ENCODE peak calls at places on chromosomes 13 and 19, in ten cellular contexts. J is ovary, Y is testis, C is transverse colon, W is NB4, R is H54, X is spleen, L is uterus, K is suprapubic skin, B is lower leg skin. Z is an unnamed sample.

GRCh38 chr13:30341815-30342570 is 34.6 kb upstream of the KATNAL1 start:
- DNase-seq in R (peak), B (peak), L (peak), K (peak), Y (peak), X (no peak), W (no peak), J (peak), C (peak), Z (peak)

GRCh38 chr19:7850975-7851622 is 21.1 kb downstream of the EVI5L start:
- DNase-seq in X (no peak), K (no peak), R (no peak), B (no peak), W (no peak), Y (no peak), L (no peak), J (peak), C (no peak), Z (no peak)

GRCh38 chr13:113969973-113970611 is 3.8 kb downstream of the C13orf46 start:
- DNase-seq in K (peak), R (no peak), L (no peak), W (no peak), J (peak), C (peak), B (peak), Y (no peak), X (peak), Z (peak)

GRCh38 chr19:1360126-1360817 is 23.4 kb upstream of the NDUFS7 start:
- DNase-seq in X (no peak), L (no peak), B (no peak), R (no peak), K (no peak), J (no peak), C (no peak), W (no peak), Y (no peak), Z (no peak)

GRCh38 chr13:96460571-96460970 is 370.7 kb downstream of the HS6ST3 start:
- DNase-seq in X (no peak), Y (peak), W (no peak), R (no peak), C (no peak), L (no peak), J (no peak), K (no peak), B (no peak), Z (no peak)

GRCh38 chr13:33150146-33150545 is 133.9 kb downstream of the KL start:
- DNase-seq in K (no peak), C (no peak), L (no peak), R (no peak), Y (no peak), W (no peak), J (no peak), B (no peak), X (no peak), Z (no peak)

GRCh38 chr19:32671883-32672282 is 3.1 kb downstream of the ANKRD27 start:
- DNase-seq in X (no peak), K (no peak), R (no peak), L (no peak), Y (no peak), C (no peak), J (no peak), W (peak), B (no peak), Z (no peak)

GRCh38 chr19:10290439-10290875 is 705 bp downstream of the ICAM5 start:
- DNase-seq in Y (no peak), R (no peak), L (no peak), W (peak), X (no peak), K (peak), B (no peak), J (no peak), C (peak), Z (no peak)

GRCh38 chr13:59823495-59823894 is 340.2 kb downstream of the DIAPH3 start:
- DNase-seq in L (no peak), X (no peak), R (peak), K (no peak), B (no peak), C (no peak), Y (no peak), J (no peak), W (no peak), Z (no peak)

GRCh38 chr13:78192721-78193120 is 274.1 kb upstream of the EDNRB start:
- DNase-seq in R (no peak), L (no peak), C (no peak), X (no peak), Y (no peak), J (no peak), W (no peak), B (no peak), K (no peak), Z (no peak)

GRCh38 chr13:94305463-94305862 is 174.0 kb downstream of the DCT start:
- DNase-seq in R (no peak), Y (no peak), L (no peak), B (no peak), W (no peak), X (no peak), K (no peak), J (no peak), C (no peak), Z (no peak)

GRCh38 chr13:77860621-77861020 is 58.0 kb downstream of the EDNRB start:
- DNase-seq in C (no peak), X (no peak), J (no peak), R (no peak), W (peak), Y (no peak), K (no peak), B (no peak), L (no peak), Z (no peak)

GRCh38 chr13:44249439-44249838 is 124.2 kb upstream of the SERP2 start:
- DNase-seq in B (peak), J (peak), C (peak), L (peak), Y (peak), R (no peak), K (peak), X (no peak), W (no peak), Z (peak)

GRCh38 chr13:80585531-80585930 is 244.6 kb upstream of the SPRY2 start:
- DNase-seq in X (no peak), L (no peak), K (no peak), R (no peak), J (no peak), Y (no peak), B (no peak), W (no peak), C (no peak), Z (no peak)

DNA sequence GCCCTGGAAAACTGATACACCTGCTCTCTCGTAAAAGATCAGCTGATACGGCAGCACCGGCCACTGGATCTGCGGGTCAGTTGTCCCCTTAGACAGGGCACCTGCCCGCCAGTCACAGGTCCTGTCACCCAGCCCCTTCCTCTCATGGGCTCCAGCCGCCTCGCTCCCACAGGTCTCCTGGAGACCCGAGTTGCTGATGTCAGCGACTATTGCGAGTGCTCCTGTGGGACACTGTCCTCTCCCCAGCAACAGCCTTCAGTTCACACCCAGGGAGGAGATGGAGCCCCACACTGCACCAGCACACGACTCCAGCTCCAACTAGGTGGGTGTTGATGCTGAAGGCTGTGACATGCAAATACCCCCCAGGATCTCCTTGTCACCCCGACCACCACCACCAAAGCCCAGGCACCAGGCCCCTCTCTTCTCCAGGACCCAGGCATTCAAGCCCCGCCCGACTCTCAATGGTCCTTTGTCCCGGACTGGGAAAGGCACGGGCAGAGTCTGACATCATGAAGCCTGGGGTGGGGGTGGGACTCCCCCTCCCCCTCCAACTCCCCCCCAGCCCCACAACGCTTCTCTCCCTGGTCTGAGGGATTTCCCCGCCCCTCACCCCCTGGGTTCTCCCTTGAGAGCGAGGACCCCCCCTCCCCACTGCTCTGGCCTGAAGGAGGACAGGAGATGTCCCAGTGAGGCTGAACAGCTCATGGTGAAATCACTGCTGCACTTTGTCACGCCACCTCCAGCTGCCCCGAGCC is 1.4 kb upstream of the MAG start:
- DNase-seq in Y (no peak), J (no peak), L (no peak), R (no peak), K (no peak), W (no peak), X (no peak), B (no peak), C (no peak), Z (no peak)
- TF ChIP-seq POLR2A in Y (no peak), J (no peak), L (no peak), R (no peak), K (no peak), W (no peak), X (no peak), B (no peak), C (no peak), Z (no peak)

GRCh38 chr19:14091885-14092462 is 1.4 kb upstream of the SAMD1 start:
- DNase-seq in W (peak), J (peak), R (no peak), C (no peak), K (peak), X (peak), L (no peak), B (no peak), Y (no peak), Z (no peak)
- TF ChIP-seq POLR2A in W (no peak), J (no peak), R (no peak), C (no peak), K (no peak), X (no peak), L (no peak), B (no peak), Y (no peak), Z (no peak)

GRCh38 chr19:19342086-19343015 is 21.7 kb downstream of the MAU2 start:
- DNase-seq in B (no peak), X (no peak), L (peak), W (peak), C (peak), R (peak), Y (peak), K (no peak), J (peak), Z (no peak)
- TF ChIP-seq POLR2A in B (no peak), X (no peak), L (no peak), W (no peak), C (no peak), R (no peak), Y (no peak), K (no peak), J (no peak), Z (no peak)

GRCh38 chr19:5680083-5680436 is 256 bp downstream of the MICOS13 start:
- DNase-seq in W (no peak), R (no peak), C (peak), B (peak), K (no peak), Y (no peak), J (no peak), L (no peak), X (peak), Z (peak)
- TF ChIP-seq POLR2A in W (no peak), R (no peak), C (no peak), B (no peak), K (no peak), Y (no peak), J (peak), L (no peak), X (no peak), Z (peak)

DNA sequence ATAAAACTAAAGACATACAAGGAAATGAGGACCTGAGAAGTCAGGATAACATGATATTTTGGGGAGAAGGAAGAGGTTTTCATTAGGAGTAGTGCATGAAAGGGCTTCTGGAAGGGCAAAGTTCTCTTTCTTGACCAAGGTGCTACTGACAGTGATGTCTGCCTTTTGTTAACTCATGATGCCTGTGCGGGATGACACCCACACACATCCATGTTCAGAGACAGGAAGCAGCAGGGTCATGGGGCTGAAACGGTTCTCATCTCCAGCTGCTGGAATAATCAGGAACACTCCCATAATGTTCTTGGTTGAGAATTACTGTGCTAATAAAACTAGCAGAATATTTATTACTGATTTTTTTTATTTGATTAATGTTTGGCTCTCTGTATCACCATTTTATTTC is 29.1 kb downstream of the KCNC3 start:
- DNase-seq in K (no peak), J (no peak), L (no peak), C (no peak), X (no peak), R (no peak), Y (no peak), W (no peak), B (no peak), Z (no peak)
- TF ChIP-seq POLR2A in K (no peak), J (no peak), L (no peak), C (no peak), X (no peak), R (no peak), Y (no peak), W (no peak), B (no peak), Z (no peak)

GRCh38 chr19:47523473-47523872 is 8.6 kb upstream of the NAPA start:
- DNase-seq in L (no peak), B (no peak), K (no peak), X (no peak), C (peak), W (no peak), R (no peak), Y (no peak), J (no peak), Z (no peak)
- TF ChIP-seq POLR2A in L (no peak), B (no peak), K (no peak), X (no peak), C (no peak), W (no peak), R (no peak), Y (no peak), J (no peak), Z (no peak)

GRCh38 chr19:6587093-6587820 is 3.7 kb downstream of the CD70 start:
- DNase-seq in W (no peak), J (no peak), C (no peak), K (no peak), B (peak), L (no peak), Y (no peak), X (no peak), R (no peak), Z (no peak)
- TF ChIP-seq POLR2A in W (no peak), J (no peak), C (no peak), K (no peak), B (no peak), L (no peak), Y (no peak), X (no peak), R (no peak), Z (no peak)

DNA sequence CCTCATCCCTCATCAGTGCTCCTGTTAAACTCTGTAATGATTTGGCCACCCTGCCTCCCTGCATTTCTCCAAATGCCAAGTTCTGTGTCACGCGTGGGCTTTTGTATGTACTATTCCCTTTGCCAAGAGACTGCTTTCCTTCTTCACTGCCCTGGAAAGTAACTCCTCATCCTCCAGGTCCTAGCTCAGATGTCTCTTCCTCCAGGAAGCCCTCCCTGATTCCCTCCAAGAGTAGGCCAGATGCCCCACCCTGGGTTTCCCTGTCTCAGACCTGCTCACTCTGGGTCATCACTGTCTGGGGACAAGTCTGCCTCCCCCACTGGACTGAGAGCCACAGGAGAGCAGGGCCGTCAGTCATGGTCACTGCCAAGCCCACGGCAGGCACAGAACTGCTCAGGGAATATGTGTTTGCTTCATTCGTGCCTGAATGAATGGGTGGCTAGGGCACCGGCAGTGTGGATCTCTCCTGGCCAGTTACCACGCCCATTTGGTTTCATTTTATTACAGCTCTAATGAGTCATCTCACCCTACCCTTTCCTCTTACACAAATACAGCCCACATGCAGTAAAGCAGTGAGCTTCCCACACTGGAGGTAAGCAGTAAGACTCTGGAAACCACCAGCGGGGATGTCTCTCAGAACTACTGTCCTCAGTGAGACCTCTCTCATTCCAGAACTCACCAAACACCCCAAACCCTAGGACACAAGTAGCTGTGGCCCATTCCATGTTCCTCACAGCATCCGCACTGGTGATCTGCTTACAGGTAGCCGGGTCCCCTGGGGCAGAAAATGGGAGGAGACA is 12.1 kb upstream of the GPR4 start:
- DNase-seq in J (no peak), C (peak), R (peak), W (peak), Y (no peak), B (no peak), L (peak), X (no peak), K (no peak), Z (no peak)
- TF ChIP-seq POLR2A in J (no peak), C (peak), R (no peak), W (no peak), Y (no peak), B (no peak), L (no peak), X (no peak), K (no peak), Z (no peak)

GRCh38 chr13:75454497-75454896 is 27.5 kb downstream of the TBC1D4 start:
- DNase-seq in Y (no peak), J (no peak), K (no peak), R (no peak), B (no peak), C (no peak), W (no peak), X (no peak), L (no peak), Z (no peak)

GRCh38 chr13:75461314-75461713 is 20.7 kb downstream of the TBC1D4 start:
- DNase-seq in K (no peak), L (no peak), R (no peak), J (no peak), X (no peak), Y (no peak), B (no peak), C (no peak), W (no peak), Z (no peak)

GRCh38 chr13:75455962-75456361 is 26.0 kb downstream of the TBC1D4 start:
- DNase-seq in B (no peak), L (no peak), R (no peak), Y (no peak), K (no peak), X (no peak), W (no peak), C (no peak), J (no peak), Z (no peak)

GRCh38 chr13:75460644-75461043 is 21.3 kb downstream of the TBC1D4 start:
- DNase-seq in L (no peak), C (no peak), K (no peak), W (no peak), J (no peak), R (no peak), B (no peak), Y (no peak), X (no peak), Z (no peak)

GRCh38 chr13:75458696-75459422 is 23.1 kb downstream of the TBC1D4 start:
- DNase-seq in K (no peak), X (no peak), R (no peak), B (no peak), Y (peak), C (peak), J (no peak), L (no peak), W (no peak), Z (no peak)
- TF ChIP-seq POLR2A in K (no peak), X (no peak), R (no peak), B (no peak), Y (no peak), C (peak), J (no peak), L (no peak), W (no peak), Z (no peak)

Z was measured in sigmoid colon.